ENCODE peak calls at places on chromosomes 11 and 22, in six cellular contexts. E is IMR-90, K is mesendoderm, Y is mesenchymal stem cell, M is H1, A is trophoblast cell. S is an unnamed sample. For H3K36me3, the result is how much of the 10 kb centered on the place peaks cover.

GRCh38 chr11:102408339-102408738 is 44.2 kb downstream of the TMEM123 start:
- DNase-seq in E (no peak), K (no peak), Y (no peak), M (no peak), A (no peak), S (no peak)

GRCh38 chr11:117668291-117668690 is 128.7 kb downstream of the DSCAML1 start:
- DNase-seq in E (no peak), K (no peak), Y (no peak), M (no peak), A (no peak), S (no peak)

GRCh38 chr22:30214703-30215405 is 31.7 kb downstream of the LIF start:
- DNase-seq in E (no peak), K (no peak), Y (no peak), M (no peak), A (no peak), S (no peak)

GRCh38 chr22:43436536-43437267 is 24.9 kb downstream of the MPPED1 start:
- DNase-seq in E (no peak), K (no peak), Y (no peak), M (no peak), A (no peak), S (no peak)

GRCh38 chr11:120719348-120719747 is 207.8 kb downstream of the GRIK4 start:
- DNase-seq in E (peak), K (peak), Y (peak), M (no peak), A (no peak), S (no peak)

GRCh38 chr11:27350503-27350902 is 12.5 kb downstream of the CCDC34 start:
- DNase-seq in E (no peak), K (no peak), Y (no peak), M (no peak), A (no peak), S (no peak)

GRCh38 chr11:102293873-102294601 is 23.2 kb upstream of the BIRC3 start:
- DNase-seq in E (peak), K (peak), Y (peak), M (no peak), A (no peak), S (no peak)

GRCh38 chr22:20989323-20990138 is 7.4 kb downstream of the LZTR1 start:
- DNase-seq in E (peak), K (no peak), Y (no peak), M (no peak), A (no peak), S (no peak)

GRCh38 chr11:73226297-73227006 is 8.4 kb downstream of the P2RY2 start:
- DNase-seq in E (no peak), K (no peak), Y (no peak), M (no peak), A (no peak), S (no peak)

GRCh38 chr22:27990879-27991278 is 71.8 kb upstream of the PITPNB start:
- DNase-seq in E (peak), K (peak), Y (peak), M (peak), A (peak), S (peak)

GRCh38 chr22:23179381-23180294 is 671 bp upstream of the BCR start:
- DNase-seq in E (no peak), K (peak), Y (no peak), M (no peak), A (peak), S (no peak)

GRCh38 chr11:126265801-126266200 is 2.9 kb downstream of the SRPRA start:
- DNase-seq in E (peak), K (peak), Y (no peak), M (no peak), A (peak), S (no peak)

GRCh38 chr11:68213135-68213515 is at the start of gene KMT5B:
- DNase-seq in E (peak), K (no peak), Y (peak), M (peak), A (no peak), S (peak)

GRCh38 chr11:75536786-75537629 is 11.3 kb upstream of the GDPD5 start:
- DNase-seq in E (peak), K (peak), Y (no peak), M (no peak), A (peak), S (no peak)

GRCh38 chr11:11987503-11988022 is 20.9 kb downstream of the DKK3 start:
- DNase-seq in E (peak), K (peak), Y (peak), M (no peak), A (no peak), S (no peak)
- H3K23ac ChIP-seq in E (peak), K (no peak), Y (no peak), M (no peak), A (no peak), S (no peak)

DNA sequence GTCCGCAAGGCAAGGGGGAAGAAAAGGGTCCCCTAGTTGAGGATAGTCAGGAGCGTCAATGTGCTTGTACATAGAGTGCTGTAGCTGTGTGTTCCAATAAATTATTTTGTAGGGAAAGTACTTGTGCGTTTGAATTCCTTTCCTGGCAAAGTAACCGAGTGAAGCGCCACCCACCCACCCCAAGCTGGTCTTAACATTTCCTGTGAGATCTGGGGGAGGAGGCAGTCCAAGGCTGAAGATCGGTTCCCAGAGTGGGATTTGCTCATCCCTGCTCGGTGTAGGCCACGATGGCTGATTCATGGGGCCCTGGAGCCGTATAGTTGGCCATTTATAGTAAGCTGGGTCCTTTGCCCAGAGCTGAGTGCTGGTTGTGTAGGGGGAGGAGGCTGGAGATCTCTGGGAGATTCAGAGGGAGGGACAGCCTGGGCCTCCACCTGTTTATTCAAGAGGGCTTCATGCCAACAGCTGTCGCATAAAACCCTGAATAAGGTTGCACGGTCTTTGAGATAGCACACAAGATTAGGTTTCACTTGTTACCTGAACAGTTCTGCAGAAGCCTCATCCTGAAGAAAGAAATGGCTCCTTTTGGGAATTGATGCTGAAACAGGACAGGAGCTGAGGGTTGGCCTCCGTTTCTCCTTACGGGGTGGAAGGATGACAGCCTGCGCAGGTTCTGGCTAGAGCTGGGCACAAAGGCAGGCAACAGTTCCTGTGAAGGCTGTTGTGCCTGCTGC is 2.4 kb downstream of the ATF4 start:
- DNase-seq in E (peak), K (no peak), Y (peak), M (no peak), A (peak), S (no peak)
- H3K36me3 ChIP-seq in E (under half), K (under half), Y (under half), M (under half), A (under half), S (under half)

GRCh38 chr11:9815486-9816136 is 151.7 kb downstream of the SWAP70 start:
- DNase-seq in E (peak), K (peak), Y (peak), M (no peak), A (peak), S (no peak)

GRCh38 chr11:9821008-9821752 is 157.3 kb downstream of the SWAP70 start:
- DNase-seq in E (no peak), K (peak), Y (no peak), M (no peak), A (no peak), S (no peak)

GRCh38 chr11:9820260-9820659 is 156.4 kb downstream of the SWAP70 start:
- DNase-seq in E (no peak), K (peak), Y (no peak), M (no peak), A (no peak), S (no peak)

GRCh38 chr11:9814108-9814507 is 150.2 kb downstream of the SWAP70 start:
- DNase-seq in E (no peak), K (no peak), Y (no peak), M (no peak), A (no peak), S (no peak)

GRCh38 chr11:9817191-9817590 is 153.3 kb downstream of the SWAP70 start:
- DNase-seq in E (no peak), K (no peak), Y (no peak), M (no peak), A (no peak), S (no peak)
- H3K4ac ChIP-seq in E (no peak), K (no peak), Y (no peak), M (no peak), A (no peak), S (no peak)

GRCh38 chr11:128516886-128517285 is 70.5 kb downstream of the ETS1 start:
- DNase-seq in E (no peak), K (no peak), Y (no peak), M (no peak), A (no peak), S (no peak)
- H3K23ac ChIP-seq in E (peak), K (no peak), Y (no peak), M (no peak), A (no peak), S (no peak)

GRCh38 chr11:119015054-119015611 is 3.0 kb downstream of the RPS25 start:
- DNase-seq in E (no peak), K (no peak), Y (no peak), M (no peak), A (no peak), S (no peak)
- H3K36me3 ChIP-seq in E (under half), K (under half), Y (half or more), M (half or more), A (under half), S (under half)

GRCh38 chr22:36331912-36332622 is 55.7 kb downstream of the MYH9 start:
- DNase-seq in E (peak), K (peak), Y (peak), M (no peak), A (no peak), S (no peak)
- H3K4ac ChIP-seq in E (peak), K (peak), Y (peak), M (no peak), A (peak), S (no peak)